ENCODE peak calls at places on chromosomes 6 and 20, in eight cellular contexts. J, E, X, Y, T, H, R and A are unnamed samples. For H3K36me3, the result is how much of the 10 kb centered on the place peaks cover.

GRCh38 chr20:63216849-63217471 is 1.0 kb upstream of the YTHDF1 start:
- DNase-seq in T (no peak), J (no peak), H (no peak), X (no peak), Y (peak), R (no peak), E (no peak), A (no peak)

GRCh38 chr20:63536997-63537524 is at the start of gene PTK6:
- DNase-seq in H (no peak), E (no peak), X (no peak), T (no peak), Y (peak), J (no peak), R (no peak), A (no peak)

GRCh38 chr6:122704086-122704485 is 75.4 kb upstream of the FABP7 start:
- DNase-seq in H (no peak), X (no peak), J (no peak), Y (no peak), E (no peak), T (no peak), R (no peak), A (no peak)

GRCh38 chr20:58987790-58988564 is 6.9 kb downstream of the NELFCD start:
- DNase-seq in J (no peak), X (peak), R (no peak), T (no peak), H (no peak), E (no peak), Y (no peak), A (no peak)

GRCh38 chr6:121756643-121757042 is 321.2 kb downstream of the GJA1 start:
- DNase-seq in E (no peak), H (no peak), J (no peak), Y (no peak), X (no peak), R (no peak), T (no peak), A (no peak)

GRCh38 chr20:36060676-36061075 is 92.3 kb downstream of the CNBD2 start:
- DNase-seq in X (no peak), R (no peak), H (no peak), E (no peak), T (no peak), Y (no peak), J (no peak), A (no peak)

GRCh38 chr20:62977613-62978558 is 25.4 kb downstream of the SLC17A9 start:
- DNase-seq in H (no peak), R (peak), E (no peak), T (no peak), J (peak), X (no peak), Y (peak), A (peak)

GRCh38 chr6:128167552-128167951 is 266.7 kb upstream of the THEMIS start:
- DNase-seq in R (no peak), X (no peak), J (no peak), T (no peak), H (no peak), Y (peak), E (peak), A (no peak)

GRCh38 chr6:10411915-10412164 is 3.0 kb downstream of the TFAP2A start:
- DNase-seq in R (no peak), Y (no peak), E (peak), T (no peak), J (no peak), H (no peak), X (peak), A (no peak)

GRCh38 chr6:99467509-99468106 is 42.5 kb upstream of the PNISR start:
- DNase-seq in Y (peak), R (no peak), T (no peak), E (peak), J (no peak), X (no peak), H (peak), A (no peak)

DNA sequence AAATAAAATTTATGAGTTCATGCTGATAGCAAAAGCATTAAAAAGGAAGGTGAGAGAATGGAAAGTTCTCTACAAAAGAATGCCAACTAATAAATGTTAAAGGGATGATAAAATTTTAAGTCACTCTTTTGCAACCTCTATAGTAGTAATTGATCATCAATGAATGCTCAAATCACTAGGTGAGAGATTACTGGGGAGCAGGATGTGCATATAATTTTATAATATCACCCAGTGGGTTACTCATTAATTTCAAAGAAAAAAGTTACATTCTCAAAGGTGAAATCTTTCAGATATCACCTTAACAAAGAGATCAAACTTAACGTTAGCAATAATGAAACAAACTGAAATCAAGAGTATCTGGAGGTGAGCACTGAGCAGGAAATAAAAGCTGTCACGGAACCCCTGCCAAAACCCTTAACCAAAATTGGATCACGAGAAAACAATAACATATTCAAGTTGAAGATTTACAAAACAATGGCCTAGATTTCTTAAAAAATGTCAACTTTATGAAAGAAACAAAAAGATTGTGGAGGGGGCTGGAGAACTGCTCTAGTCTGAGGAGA is 45.5 kb upstream of the TMEM244 start:
- DNase-seq in H (no peak), T (no peak), J (no peak), R (no peak), E (no peak), Y (no peak), X (no peak), A (no peak)
- TF ChIP-seq CTCF in H (no peak), T (no peak), J (no peak), R (no peak), E (no peak), Y (no peak), X (no peak), A (no peak)

DNA sequence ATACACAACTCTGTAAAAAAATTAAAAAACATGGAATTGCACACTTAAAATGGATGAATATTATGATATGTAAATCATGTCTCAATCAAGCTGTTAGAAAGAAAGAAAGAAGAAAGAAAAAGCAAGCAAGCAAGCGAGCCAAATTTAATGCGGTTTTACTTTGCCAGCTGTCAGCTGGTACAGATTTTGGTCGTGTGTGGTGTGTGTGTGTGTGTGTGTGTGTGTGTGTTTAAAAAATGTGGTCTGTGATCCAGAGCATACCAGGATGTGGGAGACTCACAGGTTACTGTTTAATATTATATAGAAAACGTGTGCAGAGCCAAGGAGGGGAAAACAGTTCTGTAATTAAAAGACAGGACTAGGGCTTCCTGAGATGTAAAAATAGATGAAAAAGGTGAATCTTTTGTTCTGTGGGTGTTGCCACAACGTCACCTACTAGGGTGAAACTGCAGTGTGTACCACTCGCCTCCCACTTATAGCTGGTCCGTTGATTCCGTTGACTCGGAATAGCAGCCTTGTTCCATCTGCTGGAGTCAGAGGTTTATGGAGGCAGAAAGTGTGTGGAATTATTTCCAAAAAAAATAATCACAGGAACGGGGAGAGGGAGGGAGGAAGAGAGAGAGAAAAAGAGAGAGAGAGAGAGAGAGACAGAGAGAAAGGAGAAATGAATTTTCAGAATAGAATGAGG is 197.7 kb downstream of the BCAS1 start:
- DNase-seq in T (no peak), H (peak), Y (no peak), J (peak), X (no peak), R (peak), E (peak), A (peak)
- H3K4me3 ChIP-seq in T (no peak), H (no peak), Y (no peak), J (peak), X (no peak), R (no peak), E (no peak), A (peak)

GRCh38 chr20:45905505-45906079 is 6.4 kb downstream of the PLTP start:
- DNase-seq in J (no peak), H (peak), R (no peak), E (peak), T (no peak), Y (peak), X (peak), A (no peak)

GRCh38 chr20:45899041-45899835 is 8.1 kb downstream of the CTSA start:
- DNase-seq in T (no peak), J (no peak), Y (no peak), H (no peak), R (no peak), E (no peak), X (no peak), A (no peak)

GRCh38 chr20:45898285-45898684 is 7.2 kb downstream of the CTSA start:
- DNase-seq in Y (no peak), T (no peak), X (no peak), J (no peak), E (no peak), R (no peak), H (no peak), A (no peak)

GRCh38 chr20:45904583-45905504 is 7.1 kb downstream of the PLTP start:
- DNase-seq in H (no peak), E (no peak), J (no peak), R (no peak), T (no peak), Y (peak), X (no peak), A (no peak)

GRCh38 chr20:45902199-45902701 is 9.7 kb downstream of the PLTP start:
- DNase-seq in X (no peak), J (no peak), R (no peak), T (no peak), H (no peak), Y (no peak), E (no peak), A (no peak)
- H3K36me3 ChIP-seq in X (half or more), J (under half), R (under half), T (under half), H (under half), Y (under half), E (under half), A (under half)

GRCh38 chr6:50185006-50185405 is 135.3 kb upstream of the DEFB112 start:
- DNase-seq in E (no peak), Y (no peak), T (no peak), X (no peak), R (no peak), H (no peak), J (no peak), A (no peak)
- TF ChIP-seq CTCF in E (no peak), Y (peak), T (no peak), X (peak), R (peak), H (peak), J (peak), A (no peak)

DNA sequence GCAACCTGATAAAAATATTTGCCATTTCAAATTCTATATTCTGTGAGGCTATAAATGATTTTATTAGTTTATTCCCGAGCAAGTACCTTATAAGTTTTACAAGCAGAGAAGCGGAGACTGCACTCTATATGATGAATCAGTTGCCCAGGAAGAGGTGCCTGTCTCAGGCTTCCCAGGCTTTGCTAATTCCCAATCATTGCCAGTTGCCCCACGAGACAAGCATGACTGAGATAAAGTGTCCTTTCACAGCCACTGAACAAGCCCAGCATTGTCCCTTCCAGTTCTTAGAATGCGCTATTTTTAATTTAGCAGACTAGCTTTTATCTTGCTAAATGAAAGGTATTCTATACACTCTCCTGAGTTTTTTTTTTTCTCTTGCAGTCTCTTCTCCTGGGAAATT is 260.7 kb downstream of the ALDH8A1 start:
- DNase-seq in E (no peak), Y (no peak), H (no peak), J (no peak), T (no peak), X (no peak), R (no peak), A (no peak)
- H3K4me3 ChIP-seq in E (no peak), Y (no peak), H (no peak), J (no peak), T (no peak), X (no peak), R (no peak), A (no peak)

GRCh38 chr6:3159805-3160781 is 2.7 kb upstream of the TUBB2A start:
- DNase-seq in E (peak), H (no peak), R (peak), Y (peak), X (peak), T (peak), J (no peak), A (peak)
- H3K36me3 ChIP-seq in E (under half), H (under half), R (under half), Y (under half), X (under half), T (under half), J (under half), A (under half)

GRCh38 chr20:18176318-18176785 is 38.7 kb downstream of the KAT14 start:
- DNase-seq in J (no peak), R (no peak), T (no peak), Y (no peak), H (no peak), E (no peak), X (no peak), A (no peak)
- TF ChIP-seq CTCF in J (no peak), R (no peak), T (no peak), Y (peak), H (no peak), E (no peak), X (no peak), A (no peak)

GRCh38 chr20:19855426-19855825 is 97.4 kb downstream of the RIN2 start:
- DNase-seq in Y (no peak), H (no peak), R (no peak), J (no peak), E (no peak), T (no peak), X (no peak), A (no peak)
- H3K4me3 ChIP-seq in Y (no peak), H (no peak), R (no peak), J (no peak), E (no peak), T (no peak), X (no peak), A (no peak)

GRCh38 chr6:42075159-42075838 is 25.0 kb downstream of the TAF8 start:
- DNase-seq in J (peak), T (peak), R (peak), E (peak), X (peak), Y (peak), H (peak), A (peak)

GRCh38 chr6:42073287-42073686 is 23.0 kb downstream of the TAF8 start:
- DNase-seq in H (no peak), R (no peak), X (no peak), E (no peak), Y (no peak), T (no peak), J (no peak), A (no peak)

GRCh38 chr6:42079941-42080464 is 29.7 kb downstream of the TAF8 start:
- DNase-seq in E (no peak), J (no peak), R (no peak), X (peak), H (no peak), T (no peak), Y (no peak), A (no peak)

GRCh38 chr6:42083530-42083929 is 33.2 kb downstream of the TAF8 start:
- DNase-seq in Y (no peak), J (no peak), H (no peak), E (no peak), X (no peak), R (no peak), T (no peak), A (no peak)

DNA sequence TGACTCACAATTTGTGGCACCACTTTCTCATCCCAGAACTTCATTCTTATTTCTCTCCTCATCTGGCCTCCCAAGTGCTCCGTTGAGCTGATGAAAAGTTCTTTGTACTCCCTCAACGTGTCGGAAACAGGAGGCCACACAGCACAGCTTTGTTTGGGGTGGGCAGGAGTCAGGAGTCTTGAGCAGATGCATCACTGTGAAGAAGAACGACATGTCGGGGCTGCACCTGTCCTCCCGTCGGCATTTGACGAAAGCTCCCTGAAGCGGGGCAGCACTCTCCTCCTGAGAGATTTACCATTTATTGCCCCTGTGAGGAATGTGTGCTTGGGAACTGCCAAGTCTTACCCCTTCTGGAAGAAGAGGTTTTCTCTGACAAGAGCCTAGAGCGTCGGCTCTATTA is 28.1 kb downstream of the TAF8 start:
- DNase-seq in Y (no peak), T (no peak), E (no peak), H (no peak), X (no peak), R (no peak), J (no peak), A (no peak)
- H3K36me3 ChIP-seq in Y (under half), T (under half), E (under half), H (under half), X (under half), R (half or more), J (under half), A (under half)

GRCh38 chr6:5379647-5380242 is 118.4 kb downstream of the FARS2 start:
- DNase-seq in H (peak), R (peak), E (no peak), J (peak), T (no peak), Y (peak), X (no peak), A (no peak)
- TF ChIP-seq CTCF in H (peak), R (peak), E (peak), J (peak), T (no peak), Y (peak), X (peak), A (no peak)